ENCODE peak calls at places on chromosome 15, in seven cellular contexts. U is IMR-90, O is mesendoderm, G is neuronal stem cell, W is H1, P is H9, R is trophoblast cell. J is an unnamed sample.

GRCh38 chr15:73633991-73634495 is 854 bp upstream of the NPTN start:
- DNase-seq in P (no peak), G (no peak), R (peak; percentile 86), U (peak; percentile 96), O (peak; percentile 87), W (no peak), J (peak; percentile 98)

GRCh38 chr15:41233367-41233771 is 2.3 kb downstream of the CHP1 start:
- DNase-seq in O (no peak), G (no peak), R (peak; percentile 48), P (no peak), U (peak; percentile 86), W (no peak), J (peak; percentile 88)

GRCh38 chr15:63879211-63879610 is 45.5 kb upstream of the HERC1 start:
- DNase-seq in O (peak; percentile 32), R (no peak), W (no peak), P (no peak), G (peak; percentile 18), U (no peak), J (no peak)

GRCh38 chr15:66161575-66162118 is 91.9 kb downstream of the MEGF11 start:
- DNase-seq in R (no peak), O (no peak), P (no peak), U (no peak), W (no peak), G (no peak), J (no peak)

GRCh38 chr15:38709196-38709595 is 144.6 kb upstream of the RASGRP1 start:
- DNase-seq in P (no peak), U (no peak), R (no peak), O (no peak), W (no peak), G (no peak), J (peak; percentile 70)

GRCh38 chr15:28947241-28947674 is 61.5 kb downstream of the APBA2 start:
- DNase-seq in O (no peak), W (no peak), G (no peak), R (no peak), U (no peak), P (no peak), J (no peak)

GRCh38 chr15:99631256-99631655 is 65.5 kb downstream of the MEF2A start:
- DNase-seq in P (no peak), O (no peak), W (no peak), G (no peak), R (peak; percentile 7), U (no peak), J (no peak)

GRCh38 chr15:69554321-69554961 is 101.8 kb downstream of the RPLP1 start:
- DNase-seq in W (no peak), O (peak; percentile 90), U (peak; percentile 14), P (no peak), G (no peak), R (peak; percentile 54), J (no peak)

GRCh38 chr15:68885070-68885469 is 45.3 kb upstream of the SPESP1 start:
- DNase-seq in P (peak; percentile 29), R (peak; percentile 56), O (peak; percentile 80), G (no peak), W (no peak), U (peak; percentile 25), J (peak; percentile 5)

GRCh38 chr15:39953521-39953920 is 19.6 kb downstream of the EIF2AK4 start:
- DNase-seq in G (no peak), W (no peak), P (no peak), R (peak; percentile 79), U (no peak), O (no peak), J (no peak)

GRCh38 chr15:65945616-65946015 is 76.3 kb downstream of the RAB11A start:
- DNase-seq in U (no peak), G (no peak), R (no peak), W (no peak), O (peak; percentile 30), P (peak; percentile 51), J (no peak)

GRCh38 chr15:45635191-45635638 is 386 bp downstream of the SQOR start:
- DNase-seq in U (no peak), W (no peak), G (peak; percentile 20), O (no peak), R (no peak), P (peak; percentile 53), J (peak; percentile 62)

GRCh38 chr15:80210612-80211554 is 41.1 kb downstream of the CTXND1 start:
- DNase-seq in W (no peak), G (no peak), U (no peak), P (no peak), O (no peak), R (no peak), J (no peak)

GRCh38 chr15:85280203-85280602 is 100.2 kb upstream of the AKAP13 start:
- DNase-seq in P (no peak), O (no peak), U (no peak), W (no peak), G (no peak), R (no peak), J (peak; percentile 13)

GRCh38 chr15:64754663-64755426 is 20.5 kb downstream of the RBPMS2 start:
- DNase-seq in G (no peak), P (no peak), U (no peak), R (no peak), W (no peak), O (no peak), J (no peak)

GRCh38 chr15:95174880-95175279 is 943.5 kb downstream of the MCTP2 start:
- DNase-seq in O (no peak), U (no peak), G (no peak), W (no peak), P (no peak), R (no peak), J (peak; percentile 3)

GRCh38 chr15:30919877-30920550 is 16.3 kb downstream of the FAN1 start:
- DNase-seq in R (no peak), W (no peak), U (no peak), G (no peak), P (no peak), O (no peak), J (no peak)

GRCh38 chr15:67253517-67254237 is 784 bp downstream of the AAGAB start:
- DNase-seq in G (peak; percentile 5), O (peak; percentile 32), P (no peak), U (peak; percentile 31), R (peak; percentile 44), W (no peak), J (peak; percentile 42)

GRCh38 chr15:29470794-29471193 is 201.2 kb upstream of the NSMCE3 start:
- DNase-seq in P (no peak), W (no peak), O (no peak), U (no peak), R (no peak), G (no peak), J (no peak)

GRCh38 chr15:75712668-75713337 is at the start of gene CSPG4:
- DNase-seq in U (peak; percentile 73), R (peak; percentile 34), P (peak; percentile 57), G (no peak), W (peak; percentile 72), O (peak; percentile 58), J (peak; percentile 71)

GRCh38 chr15:43516801-43517353 is 531 bp upstream of the MAP1A start:
- DNase-seq in O (peak; percentile 68), P (no peak), U (peak; percentile 68), R (no peak), W (no peak), G (no peak), J (peak; percentile 76)

GRCh38 chr15:85010472-85011209 is 29.0 kb downstream of the PDE8A start:
- DNase-seq in U (no peak), O (peak; percentile 43), W (no peak), R (no peak), G (no peak), P (no peak), J (peak; percentile 87)

GRCh38 chr15:45387379-45388007 is 9.1 kb upstream of the GATM start:
- DNase-seq in U (no peak), W (no peak), R (no peak), P (no peak), G (no peak), O (no peak), J (peak; percentile 10)

DNA sequence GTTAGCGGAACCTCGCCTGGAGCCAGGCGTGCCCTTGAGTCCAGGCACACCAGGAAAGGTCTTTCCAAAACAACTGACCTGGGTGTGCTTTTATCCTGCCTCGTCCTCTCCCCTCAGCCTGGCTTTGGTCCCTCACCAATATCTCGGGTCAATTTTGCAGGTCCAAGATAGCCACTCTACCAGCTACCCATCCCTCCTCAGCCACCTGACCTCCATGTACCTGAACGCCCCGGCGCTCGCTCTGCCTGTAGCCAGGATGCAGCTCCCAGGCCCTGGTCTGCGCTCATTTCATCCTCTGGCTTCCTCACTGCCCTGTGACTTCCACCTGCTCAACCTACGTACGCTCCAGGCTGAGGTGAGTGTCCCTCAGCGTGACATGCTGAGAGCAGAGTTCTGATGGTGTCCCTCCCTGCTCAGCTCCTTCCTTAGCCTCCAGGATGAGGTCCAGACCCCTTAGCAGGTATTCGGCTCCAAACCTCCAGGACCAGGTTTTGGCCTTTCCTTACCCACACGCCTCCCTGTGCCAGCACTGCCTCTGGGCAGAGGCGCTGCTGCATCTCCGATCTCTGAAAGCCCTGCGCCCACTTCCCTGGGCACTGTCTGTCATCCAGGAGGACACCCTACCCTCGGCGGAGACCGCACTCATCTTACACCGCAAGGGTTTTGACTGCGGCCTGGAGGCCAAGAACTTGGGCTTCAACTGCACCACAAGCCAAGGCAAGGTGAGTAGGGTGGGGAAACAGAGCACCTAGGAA is 14.1 kb downstream of the HDDC3 start:
- DNase-seq in O (no peak), U (no peak), W (no peak), G (no peak), R (no peak), P (no peak), J (no peak)
- H3K4ac ChIP-seq in O (no peak overlapping the region), U (no peak overlapping the region), W (no peak overlapping the region), G (no peak overlapping the region), R (no peak overlapping the region), P (no peak overlapping the region), J (no peak overlapping the region)

GRCh38 chr15:37045859-37046318 is 54.5 kb downstream of the MEIS2 start:
- DNase-seq in U (no peak), P (peak; percentile 64), W (peak; percentile 57), O (peak; percentile 89), R (no peak), G (peak; percentile 83), J (no peak)
- H3K4ac ChIP-seq in U (no peak overlapping the region), P (no peak overlapping the region), W (no peak overlapping the region), O (no peak overlapping the region), R (no peak overlapping the region), G (no peak overlapping the region), J (no peak overlapping the region)

DNA sequence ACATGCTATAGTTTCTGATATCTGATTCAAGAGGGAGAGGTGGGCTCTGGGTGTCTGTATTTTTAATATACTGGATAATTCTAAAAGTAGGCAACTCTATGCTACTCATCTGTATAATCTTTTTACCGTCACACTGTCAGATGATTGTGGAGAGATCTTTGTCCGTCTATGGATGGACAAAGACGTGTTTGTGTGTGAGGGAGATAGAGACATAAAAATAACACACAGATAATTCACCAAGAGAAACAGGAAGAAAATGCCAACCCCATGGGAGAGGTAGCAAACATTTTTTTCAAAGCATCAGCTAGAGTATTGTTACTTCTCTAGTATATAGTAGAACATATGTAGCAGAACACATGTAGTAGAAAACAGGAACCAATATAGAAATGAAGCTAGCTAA is 346.1 kb downstream of the AGBL1 start:
- DNase-seq in P (no peak), W (no peak), G (no peak), O (no peak), U (no peak), R (no peak), J (no peak)
- H3K4ac ChIP-seq in P (no peak overlapping the region), W (no peak overlapping the region), G (no peak overlapping the region), O (no peak overlapping the region), U (no peak overlapping the region), R (no peak overlapping the region), J (no peak overlapping the region)

DNA sequence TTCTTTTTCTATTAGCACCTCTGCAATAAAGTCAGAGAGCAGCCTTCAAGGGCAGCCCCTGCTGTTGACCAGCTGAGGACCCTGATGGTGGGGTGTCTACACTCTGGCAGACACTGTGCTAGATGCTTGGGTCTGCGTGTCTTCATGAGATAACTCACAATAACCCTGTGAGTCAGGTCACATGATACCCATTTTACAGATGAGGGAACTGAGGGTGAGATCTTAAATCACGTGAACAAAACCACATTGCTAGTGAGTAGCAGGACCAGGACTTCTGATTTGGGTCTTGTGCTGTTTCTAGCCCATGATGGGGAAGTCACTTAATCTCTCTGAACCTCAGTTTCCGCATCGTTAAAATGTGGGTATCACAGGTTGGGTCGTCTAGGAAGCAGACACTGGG is 118.5 kb upstream of the LIPC start:
- DNase-seq in P (no peak), U (no peak), O (no peak), R (no peak), G (no peak), W (no peak), J (no peak)
- H3K4ac ChIP-seq in P (no peak overlapping the region), U (no peak overlapping the region), O (no peak overlapping the region), R (no peak overlapping the region), G (no peak overlapping the region), W (no peak overlapping the region), J (peak overlapping the region; percentile 7)

J was measured in mesenchymal stem cell.